ENCODE peak calls at places on chromosome 18, in five cellular contexts. A is GM23338, C is stomach, N is H1, X is suprapubic skin. G is an unnamed sample.

GRCh38 chr18:9653390-9653789 is 39.0 kb upstream of the PPP4R1 start:
- DNase-seq in A (no peak), C (peak; percentile 50), N (no peak), X (peak; percentile 82), G (no peak)

GRCh38 chr18:40841473-40841872 is 1113.6 kb upstream of the PIK3C3 start:
- DNase-seq in A (no peak), C (no peak), N (no peak), X (no peak), G (no peak)

GRCh38 chr18:47754311-47755101 is 176.0 kb downstream of the SMAD2 start:
- DNase-seq in A (peak; percentile 88), C (peak; percentile 43), N (peak; percentile 100), X (no peak), G (no peak)

GRCh38 chr18:711693-712400 is 583 bp downstream of the ENOSF1 start:
- DNase-seq in A (peak; percentile 41), C (peak; percentile 72), N (peak; percentile 45), X (peak; percentile 86), G (no peak)

GRCh38 chr18:71831039-71831438 is 713.1 kb downstream of the CBLN2 start:
- DNase-seq in A (no peak), C (no peak), N (no peak), X (no peak), G (no peak)

GRCh38 chr18:37567994-37568359 is 2.4 kb upstream of the CELF4 start:
- DNase-seq in A (peak; percentile 17), C (no peak), N (no peak), X (peak; percentile 26), G (no peak)

GRCh38 chr18:41989508-41989907 is 34.5 kb downstream of the PIK3C3 start:
- DNase-seq in A (no peak), C (no peak), N (no peak), X (no peak), G (no peak)

GRCh38 chr18:72697706-72698105 is 153.6 kb upstream of the CBLN2 start:
- DNase-seq in A (peak; percentile 24), C (no peak), N (no peak), X (no peak), G (no peak)

GRCh38 chr18:50432915-50433314 is 58.1 kb downstream of the SKA1 start:
- DNase-seq in A (no peak), C (no peak), N (no peak), X (no peak), G (no peak)

GRCh38 chr18:79643049-79643765 is 36.4 kb upstream of the CTDP1 start:
- DNase-seq in A (no peak), C (no peak), N (no peak), X (peak; percentile 47), G (no peak)

GRCh38 chr18:79613186-79613931 is 66.2 kb upstream of the CTDP1 start:
- DNase-seq in A (no peak), C (no peak), N (peak; percentile 40), X (peak; percentile 66), G (no peak)

GRCh38 chr18:74895686-74896085 is 298.0 kb downstream of the ZNF407 start:
- DNase-seq in A (no peak), C (no peak), N (no peak), X (no peak), G (no peak)

GRCh38 chr18:8329186-8329771 is 280.0 kb upstream of the RAB12 start:
- DNase-seq in A (no peak), C (no peak), N (no peak), X (no peak), G (no peak)

GRCh38 chr18:22031581-22031980 is 137.8 kb upstream of the GATA6 start:
- DNase-seq in A (no peak), C (peak; percentile 43), N (no peak), X (peak; percentile 18), G (no peak)

GRCh38 chr18:9147440-9148238 is 11.1 kb downstream of the ANKRD12 start:
- DNase-seq in A (peak; percentile 73), C (no peak), N (no peak), X (no peak), G (no peak)

GRCh38 chr18:79915161-79916127 is 36.0 kb downstream of the SLC66A2 start:
- DNase-seq in A (peak; percentile 55), C (peak; percentile 18), N (peak; percentile 45), X (peak; percentile 68), G (no peak)

GRCh38 chr18:58044370-58045264 is 591 bp downstream of the NEDD4L start:
- DNase-seq in A (peak; percentile 68), C (peak; percentile 52), N (peak; percentile 76), X (peak; percentile 83), G (no peak)

GRCh38 chr18:39667905-39668304 is 2102.3 kb upstream of the CELF4 start:
- DNase-seq in A (no peak), C (no peak), N (no peak), X (no peak), G (no peak)

GRCh38 chr18:47204908-47205522 is 28.9 kb upstream of the IER3IP1 start:
- DNase-seq in A (peak; percentile 85), C (peak; percentile 45), N (peak; percentile 66), X (no peak), G (no peak)

GRCh38 chr18:63511285-63511684 is 30.9 kb upstream of the SERPINB12 start:
- DNase-seq in A (peak; percentile 94), C (no peak), N (peak; percentile 68), X (no peak), G (no peak)

GRCh38 chr18:55858661-55859111 is 270.7 kb upstream of the TCF4 start:
- DNase-seq in A (no peak), C (no peak), N (no peak), X (no peak), G (peak; percentile 66)

GRCh38 chr18:74114206-74114605 is 33.4 kb downstream of the FBXO15 start:
- DNase-seq in A (no peak), C (no peak), N (no peak), X (no peak), G (no peak)

GRCh38 chr18:46759885-46760284 is 3.0 kb upstream of the ST8SIA5 start:
- DNase-seq in A (no peak), C (no peak), N (no peak), X (no peak), G (no peak)

GRCh38 chr18:64103979-64104378 is 44.9 kb downstream of the LINC00305 start:
- DNase-seq in A (peak; percentile 66), C (no peak), N (peak; percentile 50), X (no peak), G (no peak)

GRCh38 chr18:10420561-10421352 is 33.7 kb upstream of the APCDD1 start:
- DNase-seq in A (no peak), C (no peak), N (no peak), X (no peak), G (no peak)

GRCh38 chr18:80023173-80023572 is 11.1 kb upstream of the RBFA start:
- DNase-seq in A (peak; percentile 70), C (no peak), N (peak; percentile 80), X (no peak), G (no peak)

GRCh38 chr18:43211059-43211458 is 66.2 kb downstream of the SYT4 start:
- DNase-seq in A (no peak), C (no peak), N (no peak), X (no peak), G (no peak)

GRCh38 chr18:35174093-35174731 is 66.6 kb upstream of the ZNF397 start:
- DNase-seq in A (peak; percentile 55), C (no peak), N (no peak), X (no peak), G (no peak)

GRCh38 chr18:75211002-75211621 is 515 bp downstream of the TSHZ1 start:
- DNase-seq in A (peak; percentile 37), C (no peak), N (no peak), X (no peak), G (no peak)

GRCh38 chr18:45565280-45565970 is 49.9 kb upstream of the SLC14A2 start:
- DNase-seq in A (no peak), C (no peak), N (no peak), X (peak; percentile 69), G (no peak)

GRCh38 chr18:39835303-39836030 is 2119.6 kb upstream of the PIK3C3 start:
- DNase-seq in A (peak; percentile 35), C (no peak), N (no peak), X (no peak), G (no peak)

GRCh38 chr18:2197945-2198344 is 373.4 kb downstream of the METTL4 start:
- DNase-seq in A (no peak), C (no peak), N (no peak), X (no peak), G (no peak)
- TF ChIP-seq POLR2AphosphoS5 in A (no peak), C (no peak), N (no peak), X (no peak), G (no peak)

DNA sequence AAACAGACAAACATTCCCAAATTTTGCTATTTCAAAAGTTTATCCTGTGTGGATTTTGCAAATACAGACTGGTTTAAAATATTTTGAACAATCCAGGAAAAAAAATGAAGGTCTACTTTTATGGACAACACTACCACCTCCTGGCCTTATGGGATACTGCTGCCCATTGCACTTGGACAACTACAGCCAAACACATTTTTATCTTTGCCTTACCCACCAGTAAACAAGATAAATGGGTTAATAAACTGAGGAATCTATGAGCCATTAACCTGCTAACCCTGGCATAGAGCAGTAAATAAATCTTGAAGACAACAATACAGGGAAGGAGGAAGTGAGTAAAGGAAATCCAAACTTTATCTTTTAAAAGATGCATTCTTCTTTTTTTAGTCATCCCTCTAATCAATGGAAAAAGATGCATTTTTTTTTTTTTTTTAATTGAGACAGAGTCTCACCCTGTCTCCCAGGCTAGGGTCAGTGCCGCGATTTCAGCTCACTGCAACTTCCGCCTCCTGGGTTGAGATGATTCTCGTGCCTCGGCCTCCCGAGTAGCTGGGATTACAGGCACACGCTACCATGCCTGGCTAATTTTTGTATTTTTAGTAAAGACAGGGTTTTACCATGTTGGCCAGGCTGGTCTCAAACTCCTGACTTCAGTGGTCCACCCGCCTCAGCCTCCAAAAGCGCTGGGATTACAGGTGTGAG is 2.1 kb upstream of the SPIRE1 start:
- DNase-seq in A (peak; percentile 74), C (peak; percentile 35), N (no peak), X (no peak), G (peak; percentile 44)
- TF ChIP-seq POLR2AphosphoS5 in A (no peak), C (no peak), N (no peak), X (no peak), G (no peak)

GRCh38 chr18:7037470-7037869 is 80.1 kb downstream of the LAMA1 start:
- DNase-seq in A (no peak), C (peak; percentile 24), N (no peak), X (no peak), G (no peak)

GRCh38 chr18:7035807-7036206 is 81.8 kb downstream of the LAMA1 start:
- DNase-seq in A (no peak), C (no peak), N (no peak), X (no peak), G (no peak)

GRCh38 chr18:7034924-7035323 is 82.7 kb downstream of the LAMA1 start:
- DNase-seq in A (no peak), C (no peak), N (no peak), X (no peak), G (no peak)

GRCh38 chr18:7032537-7032936 is 85.1 kb downstream of the LAMA1 start:
- DNase-seq in A (no peak), C (no peak), N (no peak), X (no peak), G (no peak)

GRCh38 chr18:7038330-7038846 is 79.2 kb downstream of the LAMA1 start:
- DNase-seq in A (peak; percentile 92), C (no peak), N (peak; percentile 93), X (peak; percentile 95), G (no peak)
- TF ChIP-seq POLR2AphosphoS5 in A (no peak), C (no peak), N (no peak), X (peak; percentile 90), G (no peak)

DNA sequence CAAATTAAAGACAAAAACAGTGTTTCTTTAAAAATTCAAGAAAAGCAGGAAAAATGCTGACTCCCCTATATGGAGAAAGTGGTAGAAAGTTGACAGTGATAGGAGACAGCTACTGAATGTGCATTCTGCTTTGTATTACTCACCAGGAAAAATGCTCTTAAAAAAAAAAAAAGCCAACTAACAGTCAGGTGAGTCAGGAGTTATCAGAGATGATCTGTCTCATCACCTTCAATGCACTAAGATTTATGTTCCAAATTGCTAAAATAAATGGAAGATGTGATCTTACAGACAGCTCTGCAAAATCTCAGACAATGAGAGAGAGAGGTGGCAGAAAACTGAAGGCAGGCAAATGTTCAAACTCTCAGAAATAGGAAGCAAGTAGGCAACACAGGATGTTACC is 47.6 kb upstream of the ZNF521 start:
- DNase-seq in A (no peak), C (no peak), N (no peak), X (no peak), G (no peak)
- TF ChIP-seq POLR2AphosphoS5 in A (no peak), C (no peak), N (no peak), X (no peak), G (no peak)

G was measured in SK-N-MC.